ENCODE peak calls at places on chromosomes 4 and X, in eight cellular contexts. P is IMR-90, N is prostate gland, J is breast epithelium, F is transverse colon, V is endothelial cell of umbilical vein, A is upper lobe of left lung, U is HCT116. C is an unnamed sample. For H3K36me3, the result is how much of the 10 kb centered on the place peaks cover.

GRCh38 chrX:115013705-115014104 is 3.7 kb downstream of the IL13RA2 start:
- DNase-seq in P (peak), N (no peak), J (no peak), F (no peak), V (peak), A (no peak), U (no peak), C (no peak)

GRCh38 chrX:78029663-78030062 is 60.2 kb upstream of the PGAM4 start:
- DNase-seq in P (peak), N (peak), J (peak), F (peak), V (peak), A (no peak), U (no peak), C (peak)

GRCh38 chr4:56506110-56506705 is 617 bp downstream of the ARL9 start:
- DNase-seq in P (no peak), N (no peak), J (no peak), F (no peak), V (peak), A (no peak), U (no peak), C (peak)

GRCh38 chrX:16002185-16002584 is 121.2 kb upstream of the GRPR start:
- DNase-seq in P (no peak), N (no peak), J (no peak), F (no peak), V (peak), A (no peak), U (no peak), C (no peak)

GRCh38 chrX:110086162-110086915 is 83.4 kb downstream of the TMEM164 start:
- DNase-seq in P (peak), N (no peak), J (no peak), F (no peak), V (peak), A (no peak), U (no peak), C (no peak)

GRCh38 chr4:86999244-86999643 is 64.4 kb downstream of the AFF1 start:
- DNase-seq in P (no peak), N (no peak), J (no peak), F (no peak), V (peak), A (no peak), U (no peak), C (no peak)

GRCh38 chr4:154691229-154691628 is 52.6 kb upstream of the LRAT start:
- DNase-seq in P (no peak), N (no peak), J (no peak), F (no peak), V (no peak), A (no peak), U (no peak), C (no peak)

GRCh38 chr4:184355111-184355604 is 119.2 kb downstream of the IRF2 start:
- DNase-seq in P (peak), N (no peak), J (no peak), F (no peak), V (peak), A (peak), U (peak), C (peak)

GRCh38 chrX:19579485-19579884 is 64.2 kb upstream of the MAP3K15 start:
- DNase-seq in P (peak), N (no peak), J (no peak), F (no peak), V (peak), A (no peak), U (no peak), C (no peak)

GRCh38 chrX:22128961-22129360 is 96.8 kb downstream of the PHEX start:
- DNase-seq in P (no peak), N (no peak), J (no peak), F (no peak), V (no peak), A (no peak), U (no peak), C (no peak)

GRCh38 chrX:150522494-150522893 is 45.9 kb upstream of the MTM1 start:
- DNase-seq in P (no peak), N (no peak), J (no peak), F (no peak), V (no peak), A (no peak), U (no peak), C (no peak)

GRCh38 chrX:1392376-1393130 is 640 bp upstream of the SLC25A6 start:
- DNase-seq in P (peak), N (peak), J (peak), F (peak), V (no peak), A (peak), U (no peak), C (peak)

GRCh38 chr4:145320269-145320668 is 139.9 kb upstream of the OTUD4 start:
- DNase-seq in P (no peak), N (no peak), J (no peak), F (no peak), V (no peak), A (no peak), U (no peak), C (no peak)

GRCh38 chr4:112173593-112174559 is 28.6 kb downstream of the FAM241A start:
- DNase-seq in P (no peak), N (no peak), J (no peak), F (peak), V (no peak), A (no peak), U (peak), C (no peak)

GRCh38 chrX:72243472-72243871 is 4.6 kb upstream of the ERCC6L start:
- DNase-seq in P (peak), N (no peak), J (no peak), F (no peak), V (peak), A (no peak), U (no peak), C (no peak)

GRCh38 chrX:40632199-40632598 is 9.0 kb downstream of the MPC1L start:
- DNase-seq in P (no peak), N (no peak), J (no peak), F (no peak), V (no peak), A (no peak), U (no peak), C (no peak)

GRCh38 chrX:95076449-95076848 is 1402.4 kb downstream of the FAM133A start:
- DNase-seq in P (peak), N (no peak), J (no peak), F (no peak), V (no peak), A (no peak), U (no peak), C (no peak)

GRCh38 chrX:72272868-72273267 is 4.2 kb downstream of the RPS4X start:
- DNase-seq in P (peak), N (no peak), J (no peak), F (no peak), V (no peak), A (no peak), U (no peak), C (no peak)

GRCh38 chr4:73648478-73648877 is 28.2 kb upstream of the RASSF6 start:
- DNase-seq in P (no peak), N (no peak), J (no peak), F (no peak), V (no peak), A (no peak), U (no peak), C (no peak)

GRCh38 chrX:46456125-46456922 is 88.9 kb downstream of the ZNF674 start:
- DNase-seq in P (no peak), N (no peak), J (no peak), F (no peak), V (peak), A (no peak), U (no peak), C (no peak)

GRCh38 chr4:74764119-74764518 is 30.2 kb downstream of the BTC start:
- DNase-seq in P (no peak), N (no peak), J (no peak), F (no peak), V (no peak), A (no peak), U (no peak), C (no peak)

GRCh38 chrX:7514871-7515599 is 327.9 kb upstream of the VCX start:
- DNase-seq in P (no peak), N (no peak), J (no peak), F (no peak), V (no peak), A (no peak), U (no peak), C (no peak)

GRCh38 chrX:48794340-48794920 is 7.4 kb upstream of the HDAC6 start:
- DNase-seq in P (no peak), N (no peak), J (no peak), F (no peak), V (no peak), A (no peak), U (no peak), C (no peak)

GRCh38 chrX:141320801-141321200 is 78.5 kb upstream of the SPANXC start:
- DNase-seq in P (no peak), N (no peak), J (no peak), F (no peak), V (peak), A (no peak), U (no peak), C (no peak)

GRCh38 chrX:118497180-118497814 is 1.7 kb downstream of the DOCK11 start:
- DNase-seq in P (no peak), N (no peak), J (no peak), F (no peak), V (no peak), A (no peak), U (no peak), C (no peak)

GRCh38 chr4:87011340-87012034 is 76.7 kb downstream of the AFF1 start:
- DNase-seq in P (peak), N (no peak), J (no peak), F (no peak), V (peak), A (peak), U (peak), C (no peak)

GRCh38 chr4:72318771-72319170 is 250.2 kb downstream of the ADAMTS3 start:
- DNase-seq in P (no peak), N (no peak), J (no peak), F (no peak), V (no peak), A (no peak), U (no peak), C (no peak)

GRCh38 chr4:1478766-1479355 is 72.6 kb upstream of the NKX1-1 start:
- DNase-seq in P (no peak), N (no peak), J (no peak), F (no peak), V (no peak), A (no peak), U (no peak), C (no peak)

GRCh38 chr4:30840571-30840970 is 120.4 kb downstream of the PCDH7 start:
- DNase-seq in P (peak), N (no peak), J (no peak), F (no peak), V (no peak), A (no peak), U (no peak), C (no peak)

GRCh38 chr4:108398326-108398725 is 222.1 kb upstream of the RPL34 start:
- DNase-seq in P (no peak), N (no peak), J (no peak), F (no peak), V (no peak), A (no peak), U (no peak), C (no peak)

GRCh38 chr4:119748853-119749252 is 120.2 kb upstream of the PDE5A start:
- DNase-seq in P (peak), N (no peak), J (no peak), F (no peak), V (no peak), A (no peak), U (no peak), C (no peak)

GRCh38 chr4:124879195-124879594 is 166.7 kb upstream of the ANKRD50 start:
- DNase-seq in P (no peak), N (no peak), J (no peak), F (no peak), V (no peak), A (no peak), U (no peak), C (no peak)

GRCh38 chrX:129682979-129683378 is 28.2 kb upstream of the APLN start:
- DNase-seq in P (no peak), N (no peak), J (no peak), F (no peak), V (no peak), A (no peak), U (no peak), C (no peak)

GRCh38 chrX:129690435-129690834 is 35.7 kb upstream of the APLN start:
- DNase-seq in P (peak), N (no peak), J (no peak), F (no peak), V (no peak), A (no peak), U (no peak), C (no peak)

GRCh38 chrX:129689881-129690280 is 35.1 kb upstream of the APLN start:
- DNase-seq in P (no peak), N (no peak), J (no peak), F (no peak), V (no peak), A (no peak), U (no peak), C (no peak)

GRCh38 chrX:129688097-129688496 is 33.3 kb upstream of the APLN start:
- DNase-seq in P (no peak), N (no peak), J (no peak), F (no peak), V (no peak), A (no peak), U (no peak), C (no peak)

DNA sequence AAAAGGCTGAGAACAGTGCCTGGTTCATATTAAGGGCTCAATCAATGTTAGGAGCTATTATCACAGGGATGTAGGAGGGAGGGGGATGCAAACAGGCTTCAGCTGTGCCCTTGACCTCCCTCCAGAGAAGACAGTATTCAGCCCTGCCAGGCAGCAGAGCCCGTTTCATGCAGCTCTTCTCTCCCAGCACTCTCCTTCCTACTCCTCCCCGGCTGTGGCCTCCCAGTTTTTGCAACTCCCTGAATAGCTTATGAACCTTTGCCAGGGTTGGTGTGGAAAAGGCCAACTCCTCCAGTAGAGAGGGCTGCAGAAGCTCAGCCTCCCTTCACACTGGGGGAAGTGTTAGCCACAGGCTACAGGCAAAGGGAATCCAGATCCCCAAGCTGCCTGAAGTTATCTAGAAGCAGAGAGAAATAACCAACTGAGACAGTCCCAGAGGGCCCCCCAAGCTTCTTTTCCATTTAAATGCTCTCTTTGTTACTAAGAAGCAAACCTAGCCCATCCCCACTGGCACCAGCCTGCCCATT is 31.7 kb upstream of the APLN start:
- DNase-seq in P (peak), N (no peak), J (no peak), F (no peak), V (no peak), A (no peak), U (no peak), C (peak)
- H3K4me3 ChIP-seq in P (no peak), N (no peak), J (no peak), F (no peak), V (no peak), A (no peak), U (no peak), C (no peak)

GRCh38 chr4:38086515-38087226 is 126.5 kb downstream of the PTTG2 start:
- DNase-seq in P (no peak), N (no peak), J (no peak), F (no peak), V (no peak), A (no peak), U (no peak), C (no peak)

GRCh38 chr4:38082424-38083374 is 122.5 kb downstream of the PTTG2 start:
- DNase-seq in P (peak), N (no peak), J (no peak), F (no peak), V (peak), A (peak), U (no peak), C (no peak)

GRCh38 chr4:38088321-38088720 is 128.1 kb downstream of the PTTG2 start:
- DNase-seq in P (no peak), N (no peak), J (no peak), F (no peak), V (no peak), A (no peak), U (no peak), C (no peak)

GRCh38 chr4:38084984-38085383 is 124.8 kb downstream of the PTTG2 start:
- DNase-seq in P (no peak), N (no peak), J (no peak), F (no peak), V (no peak), A (no peak), U (no peak), C (no peak)

DNA sequence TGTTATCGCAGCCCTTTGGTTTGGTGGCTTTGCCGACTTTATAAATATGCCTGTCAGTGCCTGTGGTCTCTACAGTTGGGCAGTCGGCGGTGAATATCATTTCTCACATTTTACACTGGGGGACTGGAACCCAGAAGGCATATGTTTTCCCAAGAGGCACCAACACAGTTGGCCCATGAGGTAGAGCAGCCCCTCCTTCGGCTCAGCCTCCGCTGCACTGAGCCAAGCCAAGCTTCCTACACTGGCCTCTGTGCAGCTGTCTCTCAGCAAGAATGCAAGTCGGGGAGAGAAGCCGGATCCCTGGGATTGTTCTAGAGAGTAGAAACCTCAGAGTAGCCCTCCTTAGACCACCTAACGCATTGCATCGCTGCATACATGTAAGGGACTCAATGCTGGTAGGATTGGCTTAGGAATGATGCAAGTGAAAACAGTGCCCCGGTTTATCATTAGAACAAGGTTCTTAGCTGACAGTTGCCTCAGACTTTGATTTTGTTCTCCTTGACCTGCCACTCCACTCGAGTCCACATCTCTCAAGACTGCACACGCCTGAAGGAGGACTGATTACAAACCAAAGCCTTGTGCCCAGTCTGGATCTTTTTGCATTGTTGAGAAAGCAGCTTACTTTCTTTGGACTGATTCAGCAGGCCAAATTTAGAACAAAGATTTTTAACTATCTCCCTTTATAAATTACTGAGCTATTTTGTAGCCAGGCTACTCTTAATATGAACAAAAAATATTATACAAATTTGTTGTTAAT is 125.4 kb downstream of the PTTG2 start:
- DNase-seq in P (no peak), N (no peak), J (no peak), F (no peak), V (no peak), A (no peak), U (no peak), C (no peak)
- H3K36me3 ChIP-seq in P (under half), N (under half), J (under half), F (under half), V (under half), A (under half), U (under half), C (under half)

DNA sequence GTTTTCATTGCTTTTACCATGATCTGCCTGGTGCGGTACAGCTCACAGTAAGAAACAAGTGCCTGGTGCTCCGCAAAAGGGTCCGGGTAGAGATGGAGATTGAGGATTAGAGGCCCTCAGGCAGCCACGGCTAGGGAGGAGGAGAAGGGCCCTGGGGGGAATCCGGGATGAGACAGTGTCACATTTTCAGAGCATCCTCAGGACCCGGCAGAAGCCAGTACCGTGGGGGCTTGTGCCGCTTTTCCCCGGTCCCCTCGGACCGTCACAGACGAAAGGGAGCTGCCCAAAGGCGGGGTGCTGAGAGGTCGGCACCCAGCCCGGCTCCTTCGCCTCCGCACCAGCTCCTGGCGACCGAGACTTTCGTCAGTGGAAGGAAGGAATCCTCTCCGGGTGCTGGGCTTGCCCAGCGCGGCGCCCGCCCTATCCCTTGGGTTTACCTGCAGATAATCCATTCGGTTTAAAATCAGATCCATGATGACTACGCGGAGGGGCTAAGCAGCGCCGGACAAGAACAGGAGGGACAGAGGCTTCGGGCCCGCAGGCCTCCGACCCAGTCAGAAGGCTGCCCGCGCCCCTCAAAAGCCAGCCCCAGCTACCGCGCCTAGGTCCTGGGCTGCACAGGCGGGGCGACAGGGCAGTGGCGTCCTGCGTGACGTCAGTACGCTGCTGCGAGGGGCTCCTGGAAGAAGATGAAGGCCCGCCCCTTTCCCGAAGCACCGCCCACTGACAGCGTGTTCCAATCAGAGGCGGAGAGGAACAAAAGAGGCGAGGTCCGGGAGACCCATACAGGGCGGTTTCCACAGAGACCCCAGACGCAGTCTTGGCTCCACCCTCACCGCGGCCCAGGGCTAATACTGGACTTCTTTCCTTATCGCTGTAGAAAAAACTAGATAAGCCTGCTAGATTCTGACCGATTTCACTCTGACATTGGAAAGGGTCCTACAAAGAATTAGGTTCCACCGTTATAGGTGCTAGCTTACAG is at the start of gene BBS7:
- DNase-seq in P (peak), N (peak), J (peak), F (peak), V (peak), A (peak), U (peak), C (peak)
- TF ChIP-seq POLR2A in P (peak), N (peak), J (peak), F (peak), V (peak), A (peak), U (peak), C (no peak)

DNA sequence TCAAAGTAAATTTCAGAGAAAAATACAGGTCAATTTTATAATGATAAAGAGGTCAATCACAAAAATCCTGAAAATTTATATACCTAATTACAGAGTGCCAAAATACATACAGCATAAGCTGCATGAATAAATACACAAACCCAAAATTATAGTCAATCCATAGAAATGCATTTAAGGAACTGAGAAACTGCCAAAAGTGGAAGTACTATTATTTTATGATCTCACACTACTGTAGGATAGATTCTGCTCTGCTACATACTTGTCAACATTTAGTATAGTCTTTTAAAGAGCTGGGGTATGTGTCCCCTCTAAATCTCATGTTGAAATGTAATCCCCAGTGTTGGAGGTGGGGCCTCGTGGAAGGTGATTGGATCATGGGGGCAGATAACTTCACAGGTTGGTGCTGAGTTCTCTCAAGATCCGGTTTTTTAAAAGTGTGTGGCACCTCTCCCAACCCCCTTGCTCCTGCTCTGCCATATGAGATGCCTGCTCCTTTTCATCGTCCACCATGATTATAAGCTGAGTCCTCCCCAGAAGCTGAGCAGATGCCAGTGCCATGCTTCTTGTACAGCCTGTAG is 31.8 kb downstream of the CHIC2 start:
- DNase-seq in P (no peak), N (no peak), J (no peak), F (no peak), V (no peak), A (no peak), U (no peak), C (no peak)
- H3K4me3 ChIP-seq in P (no peak), N (no peak), J (no peak), F (no peak), V (no peak), A (no peak), U (no peak), C (no peak)